ENCODE peak calls at places on chromosome 2, in eight cellular contexts. U is K562, C is suprapubic skin, I is sigmoid colon, N is GM12878, Q is stomach, K is SK-N-SH, W is HepG2. M is an unnamed sample.
A peak's percentile ranks its signal among the peaks of the same experiment; 100 is the strongest.

GRCh38 chr2:224983719-224984388 is 58.4 kb downstream of the DOCK10 start:
- DNase-seq in U (no peak), K (peak; percentile 57), Q (no peak), C (no peak), N (no peak), W (no peak), I (no peak), M (no peak)

GRCh38 chr2:170092475-170092874 is 85.5 kb upstream of the MYO3B start:
- DNase-seq in C (no peak), W (no peak), Q (no peak), I (no peak), N (no peak), U (no peak), K (no peak), M (no peak)

GRCh38 chr2:26300234-26300641 is 45.7 kb upstream of the SELENOI start:
- DNase-seq in I (no peak), C (no peak), W (no peak), U (no peak), K (no peak), Q (peak; percentile 60), N (no peak), M (no peak)

GRCh38 chr2:118123561-118124232 is 35.4 kb downstream of the INSIG2 start:
- DNase-seq in N (no peak), I (no peak), W (peak; percentile 36), K (no peak), U (no peak), C (peak; percentile 78), Q (no peak), M (no peak)

GRCh38 chr2:23244656-23245055 is 140.3 kb upstream of the KLHL29 start:
- DNase-seq in C (no peak), N (no peak), Q (no peak), U (no peak), K (no peak), W (no peak), I (no peak), M (no peak)

GRCh38 chr2:202116686-202117085 is 43.6 kb downstream of the KIAA2012 start:
- DNase-seq in Q (no peak), I (no peak), K (no peak), U (no peak), C (no peak), N (no peak), W (no peak), M (no peak)

GRCh38 chr2:237859533-237860272 is at the start of gene RAMP1:
- DNase-seq in N (no peak), K (peak; percentile 81), I (peak; percentile 79), C (no peak), U (no peak), Q (no peak), W (no peak), M (no peak)

GRCh38 chr2:219726916-219727315 is 99.5 kb downstream of the SLC4A3 start:
- DNase-seq in C (no peak), W (no peak), Q (no peak), N (no peak), I (no peak), K (no peak), U (no peak), M (peak; percentile 72)

GRCh38 chr2:37698931-37699481 is 27.6 kb upstream of the CDC42EP3 start:
- DNase-seq in C (no peak), I (no peak), U (no peak), Q (no peak), K (no peak), N (no peak), W (no peak), M (no peak)

GRCh38 chr2:2581331-2582159 is 250.5 kb upstream of the MYT1L start:
- DNase-seq in I (no peak), K (peak; percentile 78), W (no peak), U (no peak), Q (peak; percentile 10), C (no peak), N (no peak), M (no peak)

GRCh38 chr2:240644171-240644651 is 18.9 kb downstream of the GPR35 start:
- DNase-seq in Q (peak; percentile 11), C (no peak), I (peak; percentile 54), N (no peak), W (no peak), U (no peak), K (peak; percentile 32), M (peak; percentile 72)

GRCh38 chr2:100053087-100053486 is 89.3 kb downstream of the AFF3 start:
- DNase-seq in K (no peak), Q (no peak), C (no peak), U (no peak), I (no peak), N (no peak), W (no peak), M (no peak)

GRCh38 chr2:36459725-36460137 is 104.2 kb downstream of the CRIM1 start:
- DNase-seq in N (no peak), C (no peak), W (peak; percentile 88), I (no peak), U (no peak), Q (peak; percentile 31), K (peak; percentile 14), M (peak; percentile 66)

GRCh38 chr2:20638646-20639430 is 12.1 kb downstream of the HS1BP3 start:
- DNase-seq in I (no peak), U (no peak), N (no peak), C (no peak), Q (no peak), W (no peak), K (no peak), M (no peak)

GRCh38 chr2:95525294-95526035 is 40.9 kb upstream of the TRIM43B start:
- DNase-seq in Q (peak; percentile 70), I (no peak), C (no peak), N (no peak), K (peak; percentile 11), U (no peak), W (no peak), M (no peak)

GRCh38 chr2:18336975-18337374 is 223.5 kb downstream of the RDH14 start:
- DNase-seq in Q (no peak), C (no peak), K (no peak), U (no peak), W (no peak), N (no peak), I (no peak), M (no peak)

GRCh38 chr2:145230546-145230945 is 710.6 kb upstream of the ZEB2 start:
- DNase-seq in U (no peak), C (no peak), Q (no peak), N (no peak), W (no peak), I (no peak), K (no peak), M (no peak)

GRCh38 chr2:5782103-5782502 is 89.9 kb downstream of the SOX11 start:
- DNase-seq in W (no peak), Q (no peak), N (no peak), I (no peak), K (no peak), C (no peak), U (no peak), M (no peak)

GRCh38 chr2:2909086-2910035 is 468.3 kb downstream of the EIPR1 start:
- DNase-seq in W (no peak), N (no peak), U (no peak), K (no peak), I (no peak), Q (no peak), C (no peak), M (peak; percentile 82)

GRCh38 chr2:235496239-235496621 is 2.4 kb downstream of the AGAP1 start:
- DNase-seq in Q (no peak), K (no peak), C (no peak), N (no peak), U (no peak), I (no peak), W (no peak), M (no peak)

GRCh38 chr2:205658572-205658971 is 23.7 kb upstream of the NRP2 start:
- DNase-seq in U (no peak), W (no peak), Q (no peak), C (no peak), K (no peak), N (no peak), I (no peak), M (peak; percentile 39)

GRCh38 chr2:226802573-226802972 is 3.0 kb upstream of the IRS1 start:
- DNase-seq in K (peak; percentile 48), N (no peak), W (peak; percentile 86), I (no peak), C (no peak), Q (no peak), U (peak; percentile 24), M (no peak)

GRCh38 chr2:239871481-239872435 is 153.4 kb downstream of the NDUFA10 start:
- DNase-seq in I (no peak), C (no peak), Q (peak; percentile 16), K (no peak), W (no peak), U (no peak), N (no peak), M (peak; percentile 79)

GRCh38 chr2:177211148-177211547 is 1.4 kb upstream of the HNRNPA3 start:
- DNase-seq in K (no peak), N (no peak), W (no peak), U (no peak), Q (no peak), C (no peak), I (no peak), M (no peak)
- H3K4me3 ChIP-seq in K (peak overlapping the region; percentile 88), N (peak overlapping the region; percentile 74), W (peak overlapping the region; percentile 58), U (peak overlapping the region; percentile 90), Q (peak overlapping the region; percentile 72), C (peak overlapping the region; percentile 93), I (peak overlapping the region; percentile 86), M (peak overlapping the region; percentile 89)

DNA sequence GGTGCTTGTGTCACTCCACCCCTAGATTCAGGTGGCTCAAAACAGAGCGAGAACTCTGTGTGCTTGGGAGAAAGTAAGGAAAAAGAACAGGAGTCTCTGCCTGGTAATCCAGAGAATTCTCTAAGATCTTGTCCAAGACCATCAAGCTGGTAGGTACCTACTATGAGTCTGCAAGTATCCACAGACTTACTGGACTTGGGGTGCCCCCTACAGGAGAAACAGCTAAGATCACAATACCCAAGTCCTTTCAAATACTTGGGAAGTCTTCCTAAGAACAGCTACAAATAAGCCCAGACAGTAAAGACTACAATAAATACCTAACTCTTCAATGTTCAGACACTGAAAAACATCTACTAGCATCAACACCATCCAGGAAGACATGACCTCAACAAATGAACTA is 1143.6 kb upstream of the ACVR2A start:
- DNase-seq in U (no peak), N (no peak), Q (no peak), I (no peak), W (no peak), C (no peak), K (no peak), M (no peak)
- TF ChIP-seq EP300 in U (no peak), N (no peak), Q (no peak), I (no peak), W (no peak), C (no peak), K (no peak), M (no peak)

DNA sequence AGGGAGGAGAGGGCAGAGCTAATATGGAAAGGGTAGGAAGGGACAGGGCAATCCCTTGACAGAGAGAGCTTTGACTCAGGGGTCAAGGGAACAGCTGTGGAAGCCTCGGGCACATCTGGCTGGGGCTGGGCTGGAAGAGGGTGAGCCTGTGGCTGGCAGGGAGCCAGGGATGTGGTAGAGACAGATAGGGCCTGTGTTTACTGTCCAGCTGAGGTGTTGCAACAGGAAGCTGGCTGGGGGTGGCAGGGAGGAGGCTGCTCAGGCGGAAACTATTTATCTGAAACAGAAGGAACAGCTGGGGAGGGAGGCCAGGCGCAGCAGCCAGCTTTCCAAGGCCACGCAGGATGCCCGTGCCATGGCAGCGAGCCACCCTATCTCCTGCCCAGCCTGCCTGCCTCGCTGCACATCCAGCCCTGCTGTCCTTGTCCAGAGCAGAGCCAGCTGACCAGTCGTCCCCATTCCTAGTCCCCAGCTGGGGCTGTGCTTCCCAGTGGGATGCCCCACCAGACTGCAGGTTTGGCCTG is 264.7 kb downstream of the CYP26B1 start:
- DNase-seq in K (peak; percentile 90), W (peak; percentile 94), I (peak; percentile 90), Q (peak; percentile 46), N (no peak), U (peak; percentile 93), C (peak; percentile 94), M (no peak)
- TF ChIP-seq POLR2AphosphoS5 in K (no peak), W (no peak), I (peak; percentile 44), Q (peak; percentile 36), N (no peak), U (peak; percentile 96), C (peak; percentile 15), M (peak; percentile 30)

GRCh38 chr2:186543561-186544131 is 46.2 kb upstream of the ITGAV start:
- DNase-seq in K (no peak), I (no peak), Q (no peak), C (no peak), U (no peak), W (no peak), N (no peak), M (no peak)
- H3K4me3 ChIP-seq in K (peak overlapping the region; percentile 20), I (no peak overlapping the region), Q (no peak overlapping the region), C (no peak overlapping the region), U (no peak overlapping the region), W (no peak overlapping the region), N (no peak overlapping the region), M (no peak overlapping the region)